ENCODE peak calls at places on chromosome 16, in five cellular contexts. F is heart left ventricle; S is CD4-positive, CD25-positive, alpha-beta regulatory T cell; W is colonic mucosa; O is OCI-LY7. I is an unnamed sample.

GRCh38 chr16:78257376-78257728 is 157.9 kb downstream of the WWOX start:
- DNase-seq in F (no peak), S (no peak), W (no peak), O (no peak), I (no peak)

GRCh38 chr16:27199747-27200146 is 3.6 kb upstream of the KDM8 start:
- DNase-seq in S (peak; percentile 85), O (peak; percentile 86), F (no peak), W (no peak), I (peak; percentile 27)

GRCh38 chr16:73047536-73048291 is at the start of gene ZFHX3:
- DNase-seq in F (peak; percentile 72), O (peak; percentile 40), W (peak; percentile 83), S (no peak), I (no peak)

GRCh38 chr16:25832288-25832687 is 140.5 kb downstream of the HS3ST4 start:
- DNase-seq in F (no peak), W (no peak), O (no peak), S (no peak), I (no peak)

GRCh38 chr16:88713568-88714419 is 7.5 kb downstream of the CTU2 start:
- DNase-seq in O (no peak), W (no peak), F (no peak), S (no peak), I (no peak)

GRCh38 chr16:21950782-21951521 is 2.2 kb upstream of the UQCRC2 start:
- DNase-seq in W (peak; percentile 20), S (peak; percentile 59), F (no peak), O (peak; percentile 53), I (no peak)

GRCh38 chr16:85659805-85660511 is 28.8 kb downstream of the GINS2 start:
- DNase-seq in S (peak; percentile 65), F (peak; percentile 72), O (peak; percentile 69), W (peak; percentile 67), I (peak; percentile 54)

GRCh38 chr16:31700200-31700529 is 172.5 kb downstream of the AHSP start:
- DNase-seq in O (no peak), S (no peak), F (no peak), W (no peak), I (no peak)

GRCh38 chr16:84284168-84284722 is 10.4 kb upstream of the WFDC1 start:
- DNase-seq in O (no peak), F (peak; percentile 42), W (peak; percentile 75), S (no peak), I (no peak)

GRCh38 chr16:89326721-89327120 is 109.2 kb downstream of the ZNF778 start:
- DNase-seq in F (no peak), W (no peak), O (no peak), S (no peak), I (no peak)

GRCh38 chr16:66617728-66618127 is 13.2 kb downstream of the CMTM3 start:
- DNase-seq in F (no peak), W (no peak), S (no peak), O (no peak), I (no peak)

GRCh38 chr16:87945351-87946042 is 5.7 kb upstream of the BANP start:
- DNase-seq in F (peak; percentile 77), W (peak; percentile 75), O (peak; percentile 38), S (peak; percentile 36), I (no peak)

GRCh38 chr16:87002717-87003413 is 314.3 kb downstream of the C16orf95 start:
- DNase-seq in F (peak; percentile 18), S (no peak), W (no peak), O (no peak), I (no peak)

GRCh38 chr16:15521758-15522509 is 87.5 kb downstream of the BMERB1 start:
- DNase-seq in F (peak; percentile 20), W (no peak), O (no peak), S (no peak), I (no peak)

GRCh38 chr16:81523387-81524115 is 78.9 kb downstream of the CMIP start:
- DNase-seq in F (no peak), S (no peak), O (no peak), W (no peak), I (no peak)

GRCh38 chr16:78762222-78762621 is 662.8 kb downstream of the WWOX start:
- DNase-seq in O (no peak), F (no peak), S (no peak), W (no peak), I (no peak)

GRCh38 chr16:4960579-4960978 is 2.4 kb downstream of the SEC14L5 start:
- DNase-seq in O (no peak), F (no peak), S (no peak), W (no peak), I (no peak)

GRCh38 chr16:3029499-3030127 is 5.8 kb downstream of the THOC6 start:
- DNase-seq in F (no peak), W (no peak), O (no peak), S (peak; percentile 62), I (no peak)

GRCh38 chr16:85132456-85133289 is 20.4 kb upstream of the CIBAR2 start:
- DNase-seq in S (no peak), W (no peak), O (no peak), F (no peak), I (no peak)

GRCh38 chr16:3961449-3961849 is 80.9 kb upstream of the CREBBP start:
- DNase-seq in O (no peak), F (no peak), S (no peak), W (no peak), I (no peak)

GRCh38 chr16:21570676-21571017 is 28.7 kb upstream of the METTL9 start:
- DNase-seq in O (no peak), W (no peak), S (no peak), F (no peak), I (no peak)

GRCh38 chr16:59886021-59886420 is 1151.9 kb upstream of the GOT2 start:
- DNase-seq in O (no peak), S (no peak), W (no peak), F (peak; percentile 56), I (no peak)

GRCh38 chr16:75108792-75109731 is 7.5 kb downstream of the LDHD start:
- DNase-seq in W (peak; percentile 77), O (peak; percentile 68), F (peak; percentile 84), S (peak; percentile 65), I (peak; percentile 75)

GRCh38 chr16:20040011-20040410 is 33.7 kb downstream of the GPR139 start:
- DNase-seq in O (no peak), S (no peak), W (no peak), F (no peak), I (no peak)

GRCh38 chr16:57264950-57265371 is 19.5 kb downstream of the PLLP start:
- DNase-seq in S (no peak), W (peak; percentile 80), F (no peak), O (no peak), I (no peak)

GRCh38 chr16:57262841-57263584 is 18.0 kb downstream of the ARL2BP start:
- DNase-seq in O (no peak), W (no peak), S (no peak), F (no peak), I (no peak)

GRCh38 chr16:57263585-57264351 is 18.7 kb downstream of the ARL2BP start:
- DNase-seq in O (no peak), F (no peak), W (no peak), S (no peak), I (no peak)

GRCh38 chr16:57265850-57266530 is 18.5 kb downstream of the PLLP start:
- DNase-seq in O (no peak), S (no peak), F (peak; percentile 73), W (peak; percentile 90), I (no peak)

DNA sequence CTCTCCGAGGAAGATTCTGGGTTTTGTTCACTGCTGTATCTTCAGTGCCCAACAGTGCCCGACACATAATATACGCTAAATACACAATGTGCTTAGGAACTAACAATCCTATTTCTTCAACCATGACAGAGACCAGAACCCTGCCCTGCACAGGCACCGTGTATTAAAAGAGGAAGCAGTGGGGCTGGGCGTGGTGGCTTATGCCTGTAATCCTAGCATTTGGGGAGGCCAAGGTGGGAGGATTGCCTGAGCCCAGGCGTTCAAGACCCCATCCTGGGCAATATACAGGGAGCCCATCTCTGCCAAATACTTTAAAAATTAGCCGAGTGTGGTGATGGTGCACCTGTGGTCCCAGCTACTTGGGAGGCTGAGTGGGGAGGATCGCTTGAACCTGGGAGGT is 19.3 kb downstream of the ARL2BP start:
- DNase-seq in W (no peak), F (no peak), S (no peak), O (no peak), I (no peak)
- H3K27ac ChIP-seq in W (peak overlapping the region; percentile 82), F (no peak overlapping the region), S (no peak overlapping the region), O (no peak overlapping the region), I (no peak overlapping the region)

GRCh38 chr16:11793840-11794239 is 3.2 kb downstream of the ZC3H7A start:
- DNase-seq in W (peak; percentile 38), O (no peak), F (no peak), S (peak; percentile 29), I (no peak)
- H3K27ac ChIP-seq in W (no peak overlapping the region), O (no peak overlapping the region), F (no peak overlapping the region), S (peak overlapping the region; percentile 94), I (peak overlapping the region; percentile 23)

GRCh38 chr16:48613061-48613957 is 3.3 kb upstream of the N4BP1 start:
- DNase-seq in S (peak; percentile 91), O (peak; percentile 35), W (peak; percentile 58), F (no peak), I (peak; percentile 56)
- H3K27ac ChIP-seq in S (peak overlapping the region; percentile 96), O (peak overlapping the region; percentile 21), W (peak overlapping the region; percentile 91), F (no peak overlapping the region), I (peak overlapping the region; percentile 98)

GRCh38 chr16:8944113-8944765 is 19.5 kb downstream of the USP7 start:
- DNase-seq in F (no peak), W (no peak), O (peak; percentile 84), S (peak; percentile 44), I (no peak)
- H3K27ac ChIP-seq in F (no peak overlapping the region), W (no peak overlapping the region), O (peak overlapping the region; percentile 4), S (no peak overlapping the region), I (no peak overlapping the region)

GRCh38 chr16:8739989-8740704 is 57.3 kb downstream of the TMEM186 start:
- DNase-seq in S (no peak), O (no peak), W (no peak), F (no peak), I (no peak)
- H3K27ac ChIP-seq in S (no peak overlapping the region), O (no peak overlapping the region), W (no peak overlapping the region), F (peak overlapping the region; percentile 52), I (no peak overlapping the region)

DNA sequence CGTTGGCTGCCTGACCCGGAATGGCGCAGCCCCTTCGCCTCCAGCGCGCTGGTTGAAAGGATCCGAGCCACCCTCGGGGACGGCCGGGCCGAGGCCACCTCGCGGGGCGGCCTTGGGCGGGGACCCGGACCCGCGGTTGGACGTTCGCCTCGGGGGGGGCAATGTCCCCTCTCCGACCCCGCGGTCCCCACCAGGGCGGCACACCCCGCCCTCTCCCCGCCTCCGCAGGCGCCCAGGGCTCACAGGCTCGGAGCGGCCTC is 1.0 kb upstream of the SOX8 start:
- DNase-seq in W (no peak), O (no peak), S (no peak), F (no peak), I (no peak)
- H3K27ac ChIP-seq in W (no peak overlapping the region), O (no peak overlapping the region), S (no peak overlapping the region), F (peak overlapping the region; percentile 55), I (no peak overlapping the region)